ENCODE peak calls at places on chromosome 13, in six cellular contexts. One of them, this sample, is unnamed.

GRCh38 chr13:18948664-18949488 is 232.7 kb downstream of the TUBA3C start:
- DNase-seq in adrenal gland: no peak
- DNase-seq in Peyer's patch: no peak
- DNase-seq in breast epithelium: no peak
- DNase-seq in heart left ventricle: peak
- DNase-seq in tibial nerve: no peak
- DNase-seq in this sample: no peak

GRCh38 chr13:97344250-97345175 is 89.5 kb upstream of the RAP2A start:
- DNase-seq in adrenal gland: peak
- DNase-seq in Peyer's patch: peak
- DNase-seq in breast epithelium: peak
- DNase-seq in heart left ventricle: no peak
- DNase-seq in tibial nerve: peak
- DNase-seq in this sample: peak

GRCh38 chr13:33139186-33139585 is 123.0 kb downstream of the KL start:
- DNase-seq in adrenal gland: peak
- DNase-seq in Peyer's patch: peak
- DNase-seq in breast epithelium: no peak
- DNase-seq in heart left ventricle: peak
- DNase-seq in tibial nerve: peak
- DNase-seq in this sample: peak

GRCh38 chr13:24671367-24672117 is 8.7 kb upstream of the ATP12A start:
- DNase-seq in adrenal gland: peak
- DNase-seq in Peyer's patch: peak
- DNase-seq in breast epithelium: peak
- DNase-seq in heart left ventricle: no peak
- DNase-seq in tibial nerve: no peak
- DNase-seq in this sample: peak

GRCh38 chr13:67063036-67063435 is 167.1 kb downstream of the PCDH9 start:
- DNase-seq in adrenal gland: no peak
- DNase-seq in Peyer's patch: no peak
- DNase-seq in breast epithelium: peak
- DNase-seq in heart left ventricle: no peak
- DNase-seq in tibial nerve: no peak
- DNase-seq in this sample: no peak

GRCh38 chr13:40187324-40187795 is 479.1 kb downstream of the FOXO1 start:
- DNase-seq in adrenal gland: no peak
- DNase-seq in Peyer's patch: peak
- DNase-seq in breast epithelium: no peak
- DNase-seq in heart left ventricle: no peak
- DNase-seq in tibial nerve: no peak
- DNase-seq in this sample: no peak

GRCh38 chr13:41085961-41086360 is 24.7 kb downstream of the WBP4 start:
- DNase-seq in adrenal gland: no peak
- DNase-seq in Peyer's patch: no peak
- DNase-seq in breast epithelium: no peak
- DNase-seq in heart left ventricle: no peak
- DNase-seq in tibial nerve: no peak
- DNase-seq in this sample: no peak

GRCh38 chr13:20702530-20702929 is 969 bp upstream of the IL17D start:
- DNase-seq in adrenal gland: no peak
- DNase-seq in Peyer's patch: no peak
- DNase-seq in breast epithelium: no peak
- DNase-seq in heart left ventricle: no peak
- DNase-seq in tibial nerve: no peak
- DNase-seq in this sample: no peak

GRCh38 chr13:106471957-106472543 is 63.4 kb downstream of the EFNB2 start:
- DNase-seq in adrenal gland: no peak
- DNase-seq in Peyer's patch: peak
- DNase-seq in breast epithelium: no peak
- DNase-seq in heart left ventricle: no peak
- DNase-seq in tibial nerve: no peak
- DNase-seq in this sample: peak

GRCh38 chr13:77779461-77780272 is 82.2 kb downstream of the SLAIN1 start:
- DNase-seq in adrenal gland: peak
- DNase-seq in Peyer's patch: peak
- DNase-seq in breast epithelium: no peak
- DNase-seq in heart left ventricle: no peak
- DNase-seq in tibial nerve: no peak
- DNase-seq in this sample: peak

GRCh38 chr13:79382545-79383275 is 23.3 kb downstream of the RBM26 start:
- DNase-seq in adrenal gland: no peak
- DNase-seq in Peyer's patch: no peak
- DNase-seq in breast epithelium: no peak
- DNase-seq in heart left ventricle: no peak
- DNase-seq in tibial nerve: no peak
- DNase-seq in this sample: no peak

GRCh38 chr13:20828540-20829364 is 55.0 kb upstream of the EEF1AKMT1 start:
- DNase-seq in adrenal gland: peak
- DNase-seq in Peyer's patch: no peak
- DNase-seq in breast epithelium: no peak
- DNase-seq in heart left ventricle: no peak
- DNase-seq in tibial nerve: no peak
- DNase-seq in this sample: no peak

GRCh38 chr13:25529425-25529824 is 157.7 kb downstream of the ATP8A2 start:
- DNase-seq in adrenal gland: no peak
- DNase-seq in Peyer's patch: no peak
- DNase-seq in breast epithelium: no peak
- DNase-seq in heart left ventricle: no peak
- DNase-seq in tibial nerve: no peak
- DNase-seq in this sample: no peak

GRCh38 chr13:108425056-108425455 is 155.5 kb downstream of the TNFSF13B start:
- DNase-seq in adrenal gland: no peak
- DNase-seq in Peyer's patch: no peak
- DNase-seq in breast epithelium: no peak
- DNase-seq in heart left ventricle: no peak
- DNase-seq in tibial nerve: no peak
- DNase-seq in this sample: no peak

GRCh38 chr13:97367016-97367415 is 67.0 kb upstream of the RAP2A start:
- DNase-seq in adrenal gland: no peak
- DNase-seq in Peyer's patch: no peak
- DNase-seq in breast epithelium: no peak
- DNase-seq in heart left ventricle: no peak
- DNase-seq in tibial nerve: no peak
- DNase-seq in this sample: no peak

GRCh38 chr13:39369161-39369890 is 233.7 kb downstream of the LHFPL6 start:
- DNase-seq in adrenal gland: no peak
- DNase-seq in Peyer's patch: no peak
- DNase-seq in breast epithelium: no peak
- DNase-seq in heart left ventricle: no peak
- DNase-seq in tibial nerve: no peak
- DNase-seq in this sample: no peak

GRCh38 chr13:45996631-45997030 is 55.9 kb downstream of the ZC3H13 start:
- DNase-seq in adrenal gland: no peak
- DNase-seq in Peyer's patch: no peak
- DNase-seq in breast epithelium: no peak
- DNase-seq in heart left ventricle: no peak
- DNase-seq in tibial nerve: no peak
- DNase-seq in this sample: no peak

GRCh38 chr13:21511841-21512240 is 52.7 kb upstream of the ZDHHC20 start:
- DNase-seq in adrenal gland: no peak
- DNase-seq in Peyer's patch: no peak
- DNase-seq in breast epithelium: no peak
- DNase-seq in heart left ventricle: no peak
- DNase-seq in tibial nerve: no peak
- DNase-seq in this sample: no peak

GRCh38 chr13:24178847-24179845 is 18.6 kb downstream of the SPATA13 start:
- DNase-seq in adrenal gland: no peak
- DNase-seq in Peyer's patch: no peak
- DNase-seq in breast epithelium: no peak
- DNase-seq in heart left ventricle: no peak
- DNase-seq in tibial nerve: no peak
- DNase-seq in this sample: no peak

GRCh38 chr13:91381371-91381770 is 17.1 kb upstream of the GPC5 start:
- DNase-seq in adrenal gland: no peak
- DNase-seq in Peyer's patch: no peak
- DNase-seq in breast epithelium: no peak
- DNase-seq in heart left ventricle: no peak
- DNase-seq in tibial nerve: no peak
- DNase-seq in this sample: peak

GRCh38 chr13:50358221-50358620 is 343.0 kb downstream of the KCNRG start:
- DNase-seq in adrenal gland: no peak
- DNase-seq in Peyer's patch: no peak
- DNase-seq in breast epithelium: no peak
- DNase-seq in heart left ventricle: no peak
- DNase-seq in tibial nerve: no peak
- DNase-seq in this sample: no peak

GRCh38 chr13:40640202-40640601 is 26.2 kb downstream of the FOXO1 start:
- DNase-seq in adrenal gland: no peak
- DNase-seq in Peyer's patch: no peak
- DNase-seq in breast epithelium: no peak
- DNase-seq in heart left ventricle: no peak
- DNase-seq in tibial nerve: no peak
- DNase-seq in this sample: no peak

GRCh38 chr13:97142452-97142851 is 79.7 kb upstream of the MBNL2 start:
- DNase-seq in adrenal gland: peak
- DNase-seq in Peyer's patch: peak
- DNase-seq in breast epithelium: no peak
- DNase-seq in heart left ventricle: peak
- DNase-seq in tibial nerve: no peak
- DNase-seq in this sample: peak

GRCh38 chr13:40922437-40923040 is 96.6 kb downstream of the ELF1 start:
- DNase-seq in adrenal gland: peak
- DNase-seq in Peyer's patch: peak
- DNase-seq in breast epithelium: no peak
- DNase-seq in heart left ventricle: peak
- DNase-seq in tibial nerve: no peak
- DNase-seq in this sample: peak

GRCh38 chr13:19567820-19568534 is 6.6 kb upstream of the TPTE2 start:
- DNase-seq in adrenal gland: no peak
- DNase-seq in Peyer's patch: no peak
- DNase-seq in breast epithelium: no peak
- DNase-seq in heart left ventricle: no peak
- DNase-seq in tibial nerve: no peak
- DNase-seq in this sample: no peak

GRCh38 chr13:110517505-110518149 is 43.9 kb downstream of the RAB20 start:
- DNase-seq in adrenal gland: no peak
- DNase-seq in Peyer's patch: peak
- DNase-seq in breast epithelium: no peak
- DNase-seq in heart left ventricle: no peak
- DNase-seq in tibial nerve: no peak
- DNase-seq in this sample: no peak
- H3K27ac ChIP-seq in adrenal gland: no peak
- H3K27ac ChIP-seq in Peyer's patch: peak
- H3K27ac ChIP-seq in breast epithelium: no peak
- H3K27ac ChIP-seq in heart left ventricle: peak
- H3K27ac ChIP-seq in tibial nerve: peak
- H3K27ac ChIP-seq in this sample: no peak

DNA sequence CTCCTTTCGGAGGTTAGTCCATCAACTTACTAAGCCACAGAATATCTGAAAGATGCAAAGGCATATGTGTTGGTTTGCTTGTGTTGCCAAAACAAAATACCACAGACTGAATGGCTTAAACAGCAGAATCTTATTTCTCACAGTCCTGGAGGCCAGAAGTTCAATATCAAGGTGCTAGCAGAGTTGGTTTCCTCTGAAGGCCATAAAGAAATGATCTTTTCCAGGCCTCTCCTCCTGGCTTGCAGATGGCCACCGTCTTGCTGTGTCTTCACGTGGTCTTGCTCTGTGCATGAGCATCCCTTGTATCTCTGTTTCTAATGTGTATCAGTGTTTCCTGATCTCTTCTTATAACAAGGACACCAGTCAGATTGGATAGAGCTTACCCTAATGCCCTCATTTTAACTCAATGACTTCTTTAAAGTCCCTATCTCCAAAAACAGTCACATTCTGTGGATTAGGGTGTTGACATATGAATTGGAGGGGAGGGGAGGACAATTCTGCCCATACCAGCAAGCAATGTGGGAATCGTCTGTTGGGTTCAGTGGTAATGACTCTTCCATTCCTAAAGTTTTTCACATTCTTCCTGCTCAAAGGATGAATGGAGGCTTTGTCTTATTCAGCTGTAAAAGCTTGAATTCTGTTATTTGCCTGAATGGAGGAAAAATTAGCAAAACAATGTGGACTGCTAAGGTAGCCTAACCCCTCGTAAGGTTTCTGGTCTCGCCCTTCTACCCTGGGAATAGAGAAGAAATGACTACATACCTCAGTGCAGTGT is 715.7 kb downstream of the DIAPH3 start:
- DNase-seq in adrenal gland: no peak
- DNase-seq in Peyer's patch: no peak
- DNase-seq in breast epithelium: no peak
- DNase-seq in heart left ventricle: no peak
- DNase-seq in tibial nerve: no peak
- DNase-seq in this sample: no peak
- H3K27ac ChIP-seq in adrenal gland: no peak
- H3K27ac ChIP-seq in Peyer's patch: no peak
- H3K27ac ChIP-seq in breast epithelium: no peak
- H3K27ac ChIP-seq in heart left ventricle: no peak
- H3K27ac ChIP-seq in tibial nerve: peak
- H3K27ac ChIP-seq in this sample: no peak

GRCh38 chr13:36298535-36299068 is 988 bp upstream of the CCDC169 start:
- DNase-seq in adrenal gland: no peak
- DNase-seq in Peyer's patch: no peak
- DNase-seq in breast epithelium: no peak
- DNase-seq in heart left ventricle: no peak
- DNase-seq in tibial nerve: no peak
- DNase-seq in this sample: peak
- H3K27ac ChIP-seq in adrenal gland: no peak
- H3K27ac ChIP-seq in Peyer's patch: no peak
- H3K27ac ChIP-seq in breast epithelium: no peak
- H3K27ac ChIP-seq in heart left ventricle: no peak
- H3K27ac ChIP-seq in tibial nerve: peak
- H3K27ac ChIP-seq in this sample: peak

GRCh38 chr13:30864352-30865130 is 41.5 kb upstream of the MEDAG start:
- DNase-seq in adrenal gland: no peak
- DNase-seq in Peyer's patch: no peak
- DNase-seq in breast epithelium: no peak
- DNase-seq in heart left ventricle: no peak
- DNase-seq in tibial nerve: no peak
- DNase-seq in this sample: no peak

GRCh38 chr13:30861836-30862467 is 44.1 kb upstream of the MEDAG start:
- DNase-seq in adrenal gland: no peak
- DNase-seq in Peyer's patch: no peak
- DNase-seq in breast epithelium: no peak
- DNase-seq in heart left ventricle: no peak
- DNase-seq in tibial nerve: no peak
- DNase-seq in this sample: no peak

GRCh38 chr13:30862707-30863106 is 43.4 kb upstream of the MEDAG start:
- DNase-seq in adrenal gland: no peak
- DNase-seq in Peyer's patch: no peak
- DNase-seq in breast epithelium: peak
- DNase-seq in heart left ventricle: peak
- DNase-seq in tibial nerve: no peak
- DNase-seq in this sample: peak

GRCh38 chr13:30863796-30864195 is 42.3 kb upstream of the MEDAG start:
- DNase-seq in adrenal gland: no peak
- DNase-seq in Peyer's patch: no peak
- DNase-seq in breast epithelium: no peak
- DNase-seq in heart left ventricle: no peak
- DNase-seq in tibial nerve: no peak
- DNase-seq in this sample: no peak

DNA sequence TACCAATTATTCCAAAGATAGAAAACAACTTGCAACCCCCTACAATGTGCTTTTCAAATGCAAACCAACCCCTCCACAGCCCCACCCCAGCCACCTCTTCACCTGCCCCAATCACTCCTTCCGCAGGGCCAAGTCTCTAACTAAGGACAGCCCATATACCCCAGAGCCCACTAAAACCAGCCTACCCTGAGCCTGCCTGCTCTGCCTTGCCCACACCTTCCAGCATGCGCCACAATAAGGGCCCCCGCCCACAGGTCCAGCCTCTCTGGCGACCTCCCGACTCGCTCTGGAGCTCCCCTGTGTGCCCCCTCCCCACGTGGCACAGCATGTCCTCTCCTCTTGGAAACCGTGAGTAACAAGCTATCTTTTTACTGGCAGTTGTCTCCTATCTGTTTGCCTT is 42.8 kb upstream of the MEDAG start:
- DNase-seq in adrenal gland: no peak
- DNase-seq in Peyer's patch: no peak
- DNase-seq in breast epithelium: no peak
- DNase-seq in heart left ventricle: no peak
- DNase-seq in tibial nerve: no peak
- DNase-seq in this sample: no peak
- H3K27ac ChIP-seq in adrenal gland: no peak
- H3K27ac ChIP-seq in Peyer's patch: peak
- H3K27ac ChIP-seq in breast epithelium: peak
- H3K27ac ChIP-seq in heart left ventricle: no peak
- H3K27ac ChIP-seq in tibial nerve: peak
- H3K27ac ChIP-seq in this sample: no peak

This sample was measured in testis.